ENCODE peak calls at places on chromosomes 11 and 22, in ten cellular contexts. Z, C, R, M, V, L, I, F, K and U are unnamed samples.

GRCh38 chr11:1517117-1518005 is 30.8 kb upstream of the MOB2 start:
- DNase-seq in Z (no peak), C (peak), R (no peak), M (no peak), V (no peak), L (no peak), I (peak), F (no peak), K (no peak), U (no peak)

GRCh38 chr22:19823191-19823590 is 31.5 kb downstream of the GNB1L start:
- DNase-seq in Z (no peak), C (no peak), R (no peak), M (no peak), V (no peak), L (no peak), I (no peak), F (no peak), K (no peak), U (no peak)

GRCh38 chr11:72668645-72669347 is 5.4 kb downstream of the PDE2A start:
- DNase-seq in Z (no peak), C (no peak), R (peak), M (peak), V (no peak), L (no peak), I (no peak), F (no peak), K (no peak), U (peak)

GRCh38 chr11:13486926-13487660 is 8.7 kb downstream of the PTH start:
- DNase-seq in Z (no peak), C (peak), R (peak), M (peak), V (peak), L (peak), I (peak), F (peak), K (peak), U (peak)

GRCh38 chr11:91776660-91777059 is 448.0 kb upstream of the FAT3 start:
- DNase-seq in Z (no peak), C (no peak), R (no peak), M (no peak), V (no peak), L (no peak), I (peak), F (no peak), K (no peak), U (no peak)

GRCh38 chr11:70851907-70852306 is 400.5 kb downstream of the SHANK2 start:
- DNase-seq in Z (no peak), C (no peak), R (no peak), M (no peak), V (no peak), L (no peak), I (no peak), F (no peak), K (no peak), U (no peak)

GRCh38 chr11:12213920-12214319 is 103.5 kb downstream of the MICAL2 start:
- DNase-seq in Z (no peak), C (no peak), R (no peak), M (no peak), V (no peak), L (no peak), I (no peak), F (peak), K (peak), U (no peak)

GRCh38 chr22:42315392-42315756 is 44.9 kb upstream of the TCF20 start:
- DNase-seq in Z (no peak), C (no peak), R (no peak), M (no peak), V (no peak), L (peak), I (no peak), F (no peak), K (no peak), U (no peak)

GRCh38 chr22:27133951-27134664 is 476.7 kb downstream of the MIAT start:
- DNase-seq in Z (no peak), C (peak), R (peak), M (peak), V (no peak), L (no peak), I (peak), F (peak), K (peak), U (peak)

GRCh38 chr11:19253149-19253540 is 12.4 kb upstream of the E2F8 start:
- DNase-seq in Z (no peak), C (no peak), R (no peak), M (no peak), V (no peak), L (peak), I (no peak), F (no peak), K (no peak), U (no peak)